ENCODE peak calls at places on chromosomes 5 and 9, in six cellular contexts. K is T-helper 2 cell treated with Interferon-gamma antibody and Interleukin-4, amounts not matched to agents 5 μg/mL and 100 μg/mL, for 36 hours; X is left ventricle myocardium inferior; Z is activated CD4-positive, alpha-beta T cell treated with anti-CD3 and anti-CD28 coated beads, Interleukin-2, amount 10 ng/mL, durations not matched to agents 7 days and 5 days; L is EH; N is H54. Q is an unnamed sample.

GRCh38 chr5:43985411-43985810 is 382.4 kb downstream of the NNT start:
- DNase-seq in K (no peak), X (no peak), Z (no peak), L (no peak), N (no peak), Q (no peak)

GRCh38 chr9:4592886-4593285 is 69.2 kb upstream of the PLPP6 start:
- DNase-seq in K (no peak), X (no peak), Z (no peak), L (peak), N (no peak), Q (no peak)

GRCh38 chr9:79057576-79057975 is 514.2 kb upstream of the TLE4 start:
- DNase-seq in K (no peak), X (no peak), Z (no peak), L (peak), N (no peak), Q (no peak)

GRCh38 chr9:6897831-6898230 is 140.1 kb downstream of the KDM4C start:
- DNase-seq in K (no peak), X (no peak), Z (no peak), L (no peak), N (no peak), Q (no peak)

GRCh38 chr5:91591076-91591475 is 208.0 kb upstream of the ARRDC3 start:
- DNase-seq in K (no peak), X (no peak), Z (no peak), L (no peak), N (no peak), Q (no peak)

GRCh38 chr5:10741661-10742060 is 19.4 kb downstream of the DAP start:
- DNase-seq in K (no peak), X (no peak), Z (no peak), L (no peak), N (no peak), Q (no peak)

GRCh38 chr5:160925281-160925680 is 73.3 kb upstream of the ATP10B start:
- DNase-seq in K (no peak), X (no peak), Z (no peak), L (no peak), N (no peak), Q (no peak)

GRCh38 chr5:133777951-133778350 is 165.6 kb upstream of the FSTL4 start:
- DNase-seq in K (no peak), X (no peak), Z (no peak), L (no peak), N (no peak), Q (no peak)

GRCh38 chr9:77763566-77763965 is 115.4 kb upstream of the GNA14 start:
- DNase-seq in K (no peak), X (no peak), Z (no peak), L (no peak), N (no peak), Q (no peak)

GRCh38 chr9:137550958-137551655 is 572 bp upstream of the MRPL41 start:
- DNase-seq in K (no peak), X (no peak), Z (no peak), L (peak), N (peak), Q (no peak)

GRCh38 chr5:43769576-43770352 is 166.8 kb downstream of the NNT start:
- DNase-seq in K (no peak), X (no peak), Z (no peak), L (peak), N (no peak), Q (no peak)

GRCh38 chr9:28927711-28928110 is 1354.4 kb upstream of the C9orf72 start:
- DNase-seq in K (no peak), X (no peak), Z (no peak), L (no peak), N (no peak), Q (no peak)

GRCh38 chr9:98781588-98782383 is 14.6 kb downstream of the ANKS6 start:
- DNase-seq in K (no peak), X (no peak), Z (no peak), L (no peak), N (no peak), Q (no peak)

GRCh38 chr5:116509483-116510244 is 65.0 kb downstream of the SEMA6A start:
- DNase-seq in K (no peak), X (no peak), Z (no peak), L (no peak), N (no peak), Q (no peak)

GRCh38 chr9:126859111-126859510 is 1.3 kb upstream of the ZBTB34 start:
- DNase-seq in K (no peak), X (no peak), Z (no peak), L (no peak), N (no peak), Q (no peak)

GRCh38 chr5:63495225-63495624 is 467.0 kb downstream of the HTR1A start:
- DNase-seq in K (no peak), X (no peak), Z (no peak), L (no peak), N (no peak), Q (no peak)

GRCh38 chr5:71887680-71888079 is 168.6 kb downstream of the CARTPT start:
- DNase-seq in K (no peak), X (no peak), Z (peak), L (peak), N (peak), Q (peak)

GRCh38 chr5:179553875-179554274 is 3.5 kb downstream of the RUFY1 start:
- DNase-seq in K (no peak), X (no peak), Z (no peak), L (peak), N (peak), Q (no peak)

GRCh38 chr5:95962785-95963184 is 1.1 kb upstream of the ELL2 start:
- DNase-seq in K (peak), X (no peak), Z (peak), L (peak), N (no peak), Q (no peak)

GRCh38 chr5:140011297-140011802 is 31.7 kb downstream of the NRG2 start:
- DNase-seq in K (no peak), X (peak), Z (no peak), L (no peak), N (peak), Q (no peak)

GRCh38 chr5:113163328-113163727 is 186.7 kb downstream of the DCP2 start:
- DNase-seq in K (no peak), X (no peak), Z (no peak), L (peak), N (peak), Q (no peak)

GRCh38 chr5:133336121-133336968 is 276.0 kb downstream of the FSTL4 start:
- DNase-seq in K (no peak), X (no peak), Z (no peak), L (no peak), N (no peak), Q (no peak)